ENCODE peak calls at places on chromosome 5, in nine cellular contexts. One of them, this sample, is unnamed.

GRCh38 chr5:175830586-175831300 is 40.6 kb upstream of the CPLX2 start:
- DNase-seq in left ventricle myocardium inferior: no peak
- DNase-seq in NCI-H1417: no peak
- DNase-seq in stimulated activated CD8-positive, alpha-beta memory T cell treated with anti-CD3 and anti-CD28 coated beads, Interleukin-4, amount 100 ng/mL, for 4 hours: no peak
- DNase-seq in activated CD8-positive, alpha-beta memory T cell treated with anti-CD3 and anti-CD28 coated beads for 1 hour: no peak
- DNase-seq in HEK293T: no peak
- DNase-seq in cerebellar nuclear complex: no peak
- DNase-seq in Calu3: no peak
- DNase-seq in C1 segment of cervical spinal cord: no peak
- DNase-seq in this sample: no peak

GRCh38 chr5:149355688-149356087 is 2.2 kb upstream of the PCYOX1L start:
- DNase-seq in activated CD8-positive, alpha-beta memory T cell treated with anti-CD3 and anti-CD28 coated beads for 1 hour: no peak
- DNase-seq in C1 segment of cervical spinal cord: no peak
- DNase-seq in left ventricle myocardium inferior: no peak
- DNase-seq in NCI-H1417: no peak
- DNase-seq in cerebellar nuclear complex: no peak
- DNase-seq in Calu3: no peak
- DNase-seq in HEK293T: no peak
- DNase-seq in stimulated activated CD8-positive, alpha-beta memory T cell treated with anti-CD3 and anti-CD28 coated beads, Interleukin-4, amount 100 ng/mL, for 4 hours: no peak
- DNase-seq in this sample: no peak

GRCh38 chr5:157366741-157367684 is 93.0 kb upstream of the NIPAL4 start:
- DNase-seq in NCI-H1417: no peak
- DNase-seq in stimulated activated CD8-positive, alpha-beta memory T cell treated with anti-CD3 and anti-CD28 coated beads, Interleukin-4, amount 100 ng/mL, for 4 hours: no peak
- DNase-seq in cerebellar nuclear complex: no peak
- DNase-seq in left ventricle myocardium inferior: no peak
- DNase-seq in Calu3: no peak
- DNase-seq in C1 segment of cervical spinal cord: no peak
- DNase-seq in activated CD8-positive, alpha-beta memory T cell treated with anti-CD3 and anti-CD28 coated beads for 1 hour: no peak
- DNase-seq in HEK293T: peak
- DNase-seq in this sample: peak

GRCh38 chr5:179437341-179438001 is 92.2 kb upstream of the ADAMTS2 start:
- DNase-seq in HEK293T: no peak
- DNase-seq in C1 segment of cervical spinal cord: no peak
- DNase-seq in NCI-H1417: no peak
- DNase-seq in activated CD8-positive, alpha-beta memory T cell treated with anti-CD3 and anti-CD28 coated beads for 1 hour: no peak
- DNase-seq in stimulated activated CD8-positive, alpha-beta memory T cell treated with anti-CD3 and anti-CD28 coated beads, Interleukin-4, amount 100 ng/mL, for 4 hours: no peak
- DNase-seq in cerebellar nuclear complex: no peak
- DNase-seq in left ventricle myocardium inferior: no peak
- DNase-seq in Calu3: no peak
- DNase-seq in this sample: no peak

GRCh38 chr5:88785396-88786216 is 97.4 kb downstream of the MEF2C start:
- DNase-seq in NCI-H1417: peak
- DNase-seq in left ventricle myocardium inferior: no peak
- DNase-seq in stimulated activated CD8-positive, alpha-beta memory T cell treated with anti-CD3 and anti-CD28 coated beads, Interleukin-4, amount 100 ng/mL, for 4 hours: no peak
- DNase-seq in activated CD8-positive, alpha-beta memory T cell treated with anti-CD3 and anti-CD28 coated beads for 1 hour: no peak
- DNase-seq in HEK293T: peak
- DNase-seq in C1 segment of cervical spinal cord: no peak
- DNase-seq in Calu3: peak
- DNase-seq in cerebellar nuclear complex: peak
- DNase-seq in this sample: peak

GRCh38 chr5:107486489-107486888 is 184.2 kb downstream of the EFNA5 start:
- DNase-seq in C1 segment of cervical spinal cord: no peak
- DNase-seq in stimulated activated CD8-positive, alpha-beta memory T cell treated with anti-CD3 and anti-CD28 coated beads, Interleukin-4, amount 100 ng/mL, for 4 hours: no peak
- DNase-seq in cerebellar nuclear complex: no peak
- DNase-seq in activated CD8-positive, alpha-beta memory T cell treated with anti-CD3 and anti-CD28 coated beads for 1 hour: no peak
- DNase-seq in Calu3: no peak
- DNase-seq in NCI-H1417: no peak
- DNase-seq in left ventricle myocardium inferior: no peak
- DNase-seq in HEK293T: no peak
- DNase-seq in this sample: no peak

GRCh38 chr5:158492850-158493249 is 606.9 kb downstream of the EBF1 start:
- DNase-seq in left ventricle myocardium inferior: no peak
- DNase-seq in C1 segment of cervical spinal cord: no peak
- DNase-seq in Calu3: no peak
- DNase-seq in stimulated activated CD8-positive, alpha-beta memory T cell treated with anti-CD3 and anti-CD28 coated beads, Interleukin-4, amount 100 ng/mL, for 4 hours: no peak
- DNase-seq in NCI-H1417: no peak
- DNase-seq in cerebellar nuclear complex: no peak
- DNase-seq in activated CD8-positive, alpha-beta memory T cell treated with anti-CD3 and anti-CD28 coated beads for 1 hour: no peak
- DNase-seq in HEK293T: peak
- DNase-seq in this sample: no peak

GRCh38 chr5:172564187-172564586 is 76.9 kb upstream of the NEURL1B start:
- DNase-seq in activated CD8-positive, alpha-beta memory T cell treated with anti-CD3 and anti-CD28 coated beads for 1 hour: no peak
- DNase-seq in Calu3: peak
- DNase-seq in NCI-H1417: peak
- DNase-seq in cerebellar nuclear complex: no peak
- DNase-seq in HEK293T: no peak
- DNase-seq in stimulated activated CD8-positive, alpha-beta memory T cell treated with anti-CD3 and anti-CD28 coated beads, Interleukin-4, amount 100 ng/mL, for 4 hours: no peak
- DNase-seq in C1 segment of cervical spinal cord: no peak
- DNase-seq in left ventricle myocardium inferior: no peak
- DNase-seq in this sample: no peak

GRCh38 chr5:57348376-57348775 is 134.2 kb downstream of the ACTBL2 start:
- DNase-seq in stimulated activated CD8-positive, alpha-beta memory T cell treated with anti-CD3 and anti-CD28 coated beads, Interleukin-4, amount 100 ng/mL, for 4 hours: no peak
- DNase-seq in C1 segment of cervical spinal cord: no peak
- DNase-seq in NCI-H1417: no peak
- DNase-seq in left ventricle myocardium inferior: peak
- DNase-seq in Calu3: no peak
- DNase-seq in activated CD8-positive, alpha-beta memory T cell treated with anti-CD3 and anti-CD28 coated beads for 1 hour: no peak
- DNase-seq in cerebellar nuclear complex: no peak
- DNase-seq in HEK293T: no peak
- DNase-seq in this sample: no peak

GRCh38 chr5:173742432-173742816 is 126.0 kb upstream of the BOD1 start:
- DNase-seq in cerebellar nuclear complex: no peak
- DNase-seq in left ventricle myocardium inferior: no peak
- DNase-seq in activated CD8-positive, alpha-beta memory T cell treated with anti-CD3 and anti-CD28 coated beads for 1 hour: no peak
- DNase-seq in stimulated activated CD8-positive, alpha-beta memory T cell treated with anti-CD3 and anti-CD28 coated beads, Interleukin-4, amount 100 ng/mL, for 4 hours: no peak
- DNase-seq in Calu3: no peak
- DNase-seq in HEK293T: no peak
- DNase-seq in C1 segment of cervical spinal cord: no peak
- DNase-seq in NCI-H1417: no peak
- DNase-seq in this sample: no peak

GRCh38 chr5:132629230-132629944 is 28.6 kb upstream of the IL13 start:
- DNase-seq in HEK293T: no peak
- DNase-seq in Calu3: no peak
- DNase-seq in activated CD8-positive, alpha-beta memory T cell treated with anti-CD3 and anti-CD28 coated beads for 1 hour: no peak
- DNase-seq in left ventricle myocardium inferior: no peak
- DNase-seq in stimulated activated CD8-positive, alpha-beta memory T cell treated with anti-CD3 and anti-CD28 coated beads, Interleukin-4, amount 100 ng/mL, for 4 hours: no peak
- DNase-seq in C1 segment of cervical spinal cord: no peak
- DNase-seq in NCI-H1417: no peak
- DNase-seq in cerebellar nuclear complex: no peak
- DNase-seq in this sample: no peak

GRCh38 chr5:103840600-103840999 is 278.0 kb upstream of the NUDT12 start:
- DNase-seq in left ventricle myocardium inferior: no peak
- DNase-seq in Calu3: no peak
- DNase-seq in C1 segment of cervical spinal cord: no peak
- DNase-seq in stimulated activated CD8-positive, alpha-beta memory T cell treated with anti-CD3 and anti-CD28 coated beads, Interleukin-4, amount 100 ng/mL, for 4 hours: no peak
- DNase-seq in NCI-H1417: no peak
- DNase-seq in HEK293T: no peak
- DNase-seq in activated CD8-positive, alpha-beta memory T cell treated with anti-CD3 and anti-CD28 coated beads for 1 hour: no peak
- DNase-seq in cerebellar nuclear complex: no peak
- DNase-seq in this sample: no peak

GRCh38 chr5:19018822-19019221 is 969.2 kb downstream of the CDH18 start:
- DNase-seq in stimulated activated CD8-positive, alpha-beta memory T cell treated with anti-CD3 and anti-CD28 coated beads, Interleukin-4, amount 100 ng/mL, for 4 hours: no peak
- DNase-seq in left ventricle myocardium inferior: no peak
- DNase-seq in activated CD8-positive, alpha-beta memory T cell treated with anti-CD3 and anti-CD28 coated beads for 1 hour: no peak
- DNase-seq in Calu3: peak
- DNase-seq in C1 segment of cervical spinal cord: no peak
- DNase-seq in cerebellar nuclear complex: no peak
- DNase-seq in HEK293T: peak
- DNase-seq in NCI-H1417: no peak
- DNase-seq in this sample: no peak

GRCh38 chr5:132104561-132104960 is 31.0 kb downstream of the CSF2 start:
- DNase-seq in C1 segment of cervical spinal cord: no peak
- DNase-seq in Calu3: no peak
- DNase-seq in cerebellar nuclear complex: no peak
- DNase-seq in left ventricle myocardium inferior: no peak
- DNase-seq in NCI-H1417: no peak
- DNase-seq in HEK293T: no peak
- DNase-seq in stimulated activated CD8-positive, alpha-beta memory T cell treated with anti-CD3 and anti-CD28 coated beads, Interleukin-4, amount 100 ng/mL, for 4 hours: no peak
- DNase-seq in activated CD8-positive, alpha-beta memory T cell treated with anti-CD3 and anti-CD28 coated beads for 1 hour: no peak
- DNase-seq in this sample: no peak

GRCh38 chr5:84830265-84830664 is 445.6 kb upstream of the EDIL3 start:
- DNase-seq in Calu3: no peak
- DNase-seq in activated CD8-positive, alpha-beta memory T cell treated with anti-CD3 and anti-CD28 coated beads for 1 hour: no peak
- DNase-seq in left ventricle myocardium inferior: no peak
- DNase-seq in stimulated activated CD8-positive, alpha-beta memory T cell treated with anti-CD3 and anti-CD28 coated beads, Interleukin-4, amount 100 ng/mL, for 4 hours: no peak
- DNase-seq in C1 segment of cervical spinal cord: no peak
- DNase-seq in cerebellar nuclear complex: no peak
- DNase-seq in NCI-H1417: no peak
- DNase-seq in HEK293T: no peak
- DNase-seq in this sample: no peak

GRCh38 chr5:92641031-92641962 is 939.7 kb downstream of the NR2F1-AS1 start:
- DNase-seq in C1 segment of cervical spinal cord: no peak
- DNase-seq in HEK293T: peak
- DNase-seq in activated CD8-positive, alpha-beta memory T cell treated with anti-CD3 and anti-CD28 coated beads for 1 hour: no peak
- DNase-seq in stimulated activated CD8-positive, alpha-beta memory T cell treated with anti-CD3 and anti-CD28 coated beads, Interleukin-4, amount 100 ng/mL, for 4 hours: no peak
- DNase-seq in cerebellar nuclear complex: no peak
- DNase-seq in left ventricle myocardium inferior: no peak
- DNase-seq in Calu3: peak
- DNase-seq in NCI-H1417: peak
- DNase-seq in this sample: peak

GRCh38 chr5:64557911-64558310 is 52.1 kb downstream of the RGS7BP start:
- DNase-seq in Calu3: no peak
- DNase-seq in HEK293T: no peak
- DNase-seq in left ventricle myocardium inferior: no peak
- DNase-seq in stimulated activated CD8-positive, alpha-beta memory T cell treated with anti-CD3 and anti-CD28 coated beads, Interleukin-4, amount 100 ng/mL, for 4 hours: no peak
- DNase-seq in activated CD8-positive, alpha-beta memory T cell treated with anti-CD3 and anti-CD28 coated beads for 1 hour: no peak
- DNase-seq in cerebellar nuclear complex: no peak
- DNase-seq in C1 segment of cervical spinal cord: no peak
- DNase-seq in NCI-H1417: no peak
- DNase-seq in this sample: no peak

GRCh38 chr5:51684794-51685355 is 301.6 kb downstream of the ISL1 start:
- DNase-seq in left ventricle myocardium inferior: no peak
- DNase-seq in NCI-H1417: no peak
- DNase-seq in HEK293T: no peak
- DNase-seq in activated CD8-positive, alpha-beta memory T cell treated with anti-CD3 and anti-CD28 coated beads for 1 hour: no peak
- DNase-seq in Calu3: no peak
- DNase-seq in C1 segment of cervical spinal cord: no peak
- DNase-seq in cerebellar nuclear complex: no peak
- DNase-seq in stimulated activated CD8-positive, alpha-beta memory T cell treated with anti-CD3 and anti-CD28 coated beads, Interleukin-4, amount 100 ng/mL, for 4 hours: no peak
- DNase-seq in this sample: no peak

GRCh38 chr5:133994297-133994989 is 10.3 kb downstream of the VDAC1 start:
- DNase-seq in cerebellar nuclear complex: no peak
- DNase-seq in activated CD8-positive, alpha-beta memory T cell treated with anti-CD3 and anti-CD28 coated beads for 1 hour: no peak
- DNase-seq in NCI-H1417: no peak
- DNase-seq in HEK293T: no peak
- DNase-seq in stimulated activated CD8-positive, alpha-beta memory T cell treated with anti-CD3 and anti-CD28 coated beads, Interleukin-4, amount 100 ng/mL, for 4 hours: no peak
- DNase-seq in C1 segment of cervical spinal cord: no peak
- DNase-seq in Calu3: no peak
- DNase-seq in left ventricle myocardium inferior: no peak
- DNase-seq in this sample: no peak

GRCh38 chr5:86977185-86977584 is 290.5 kb upstream of the RASA1 start:
- DNase-seq in stimulated activated CD8-positive, alpha-beta memory T cell treated with anti-CD3 and anti-CD28 coated beads, Interleukin-4, amount 100 ng/mL, for 4 hours: no peak
- DNase-seq in left ventricle myocardium inferior: no peak
- DNase-seq in Calu3: no peak
- DNase-seq in cerebellar nuclear complex: no peak
- DNase-seq in NCI-H1417: no peak
- DNase-seq in HEK293T: no peak
- DNase-seq in activated CD8-positive, alpha-beta memory T cell treated with anti-CD3 and anti-CD28 coated beads for 1 hour: no peak
- DNase-seq in C1 segment of cervical spinal cord: no peak
- DNase-seq in this sample: no peak

GRCh38 chr5:177371705-177372533 is 12.3 kb upstream of the SLC34A1 start:
- DNase-seq in HEK293T: no peak
- DNase-seq in NCI-H1417: no peak
- DNase-seq in activated CD8-positive, alpha-beta memory T cell treated with anti-CD3 and anti-CD28 coated beads for 1 hour: no peak
- DNase-seq in stimulated activated CD8-positive, alpha-beta memory T cell treated with anti-CD3 and anti-CD28 coated beads, Interleukin-4, amount 100 ng/mL, for 4 hours: no peak
- DNase-seq in cerebellar nuclear complex: no peak
- DNase-seq in Calu3: no peak
- DNase-seq in left ventricle myocardium inferior: no peak
- DNase-seq in C1 segment of cervical spinal cord: no peak
- DNase-seq in this sample: no peak

GRCh38 chr5:53170748-53171349 is 61.3 kb upstream of the MOCS2 start:
- DNase-seq in Calu3: peak
- DNase-seq in C1 segment of cervical spinal cord: no peak
- DNase-seq in NCI-H1417: peak
- DNase-seq in activated CD8-positive, alpha-beta memory T cell treated with anti-CD3 and anti-CD28 coated beads for 1 hour: no peak
- DNase-seq in stimulated activated CD8-positive, alpha-beta memory T cell treated with anti-CD3 and anti-CD28 coated beads, Interleukin-4, amount 100 ng/mL, for 4 hours: no peak
- DNase-seq in HEK293T: peak
- DNase-seq in left ventricle myocardium inferior: no peak
- DNase-seq in cerebellar nuclear complex: no peak
- DNase-seq in this sample: no peak

GRCh38 chr5:147093138-147093537 is 141.7 kb upstream of the STK32A start:
- DNase-seq in C1 segment of cervical spinal cord: no peak
- DNase-seq in HEK293T: no peak
- DNase-seq in Calu3: no peak
- DNase-seq in left ventricle myocardium inferior: no peak
- DNase-seq in NCI-H1417: no peak
- DNase-seq in cerebellar nuclear complex: no peak
- DNase-seq in activated CD8-positive, alpha-beta memory T cell treated with anti-CD3 and anti-CD28 coated beads for 1 hour: no peak
- DNase-seq in stimulated activated CD8-positive, alpha-beta memory T cell treated with anti-CD3 and anti-CD28 coated beads, Interleukin-4, amount 100 ng/mL, for 4 hours: no peak
- DNase-seq in this sample: no peak

GRCh38 chr5:150525163-150525562 is 17.2 kb downstream of the NDST1 start:
- DNase-seq in NCI-H1417: no peak
- DNase-seq in activated CD8-positive, alpha-beta memory T cell treated with anti-CD3 and anti-CD28 coated beads for 1 hour: no peak
- DNase-seq in HEK293T: no peak
- DNase-seq in C1 segment of cervical spinal cord: no peak
- DNase-seq in stimulated activated CD8-positive, alpha-beta memory T cell treated with anti-CD3 and anti-CD28 coated beads, Interleukin-4, amount 100 ng/mL, for 4 hours: no peak
- DNase-seq in Calu3: no peak
- DNase-seq in left ventricle myocardium inferior: no peak
- DNase-seq in cerebellar nuclear complex: no peak
- DNase-seq in this sample: no peak

GRCh38 chr5:23257656-23258055 is 249.8 kb upstream of the PRDM9 start:
- DNase-seq in NCI-H1417: no peak
- DNase-seq in Calu3: no peak
- DNase-seq in cerebellar nuclear complex: no peak
- DNase-seq in activated CD8-positive, alpha-beta memory T cell treated with anti-CD3 and anti-CD28 coated beads for 1 hour: no peak
- DNase-seq in HEK293T: no peak
- DNase-seq in left ventricle myocardium inferior: no peak
- DNase-seq in C1 segment of cervical spinal cord: no peak
- DNase-seq in stimulated activated CD8-positive, alpha-beta memory T cell treated with anti-CD3 and anti-CD28 coated beads, Interleukin-4, amount 100 ng/mL, for 4 hours: no peak
- DNase-seq in this sample: no peak

GRCh38 chr5:55520117-55520829 is 14.5 kb downstream of the PLPP1 start:
- DNase-seq in HEK293T: no peak
- DNase-seq in C1 segment of cervical spinal cord: no peak
- DNase-seq in Calu3: no peak
- DNase-seq in stimulated activated CD8-positive, alpha-beta memory T cell treated with anti-CD3 and anti-CD28 coated beads, Interleukin-4, amount 100 ng/mL, for 4 hours: no peak
- DNase-seq in NCI-H1417: no peak
- DNase-seq in left ventricle myocardium inferior: no peak
- DNase-seq in cerebellar nuclear complex: no peak
- DNase-seq in activated CD8-positive, alpha-beta memory T cell treated with anti-CD3 and anti-CD28 coated beads for 1 hour: no peak
- DNase-seq in this sample: no peak

GRCh38 chr5:59766394-59766793 is 127.1 kb downstream of the PDE4D start:
- DNase-seq in C1 segment of cervical spinal cord: no peak
- DNase-seq in activated CD8-positive, alpha-beta memory T cell treated with anti-CD3 and anti-CD28 coated beads for 1 hour: no peak
- DNase-seq in NCI-H1417: no peak
- DNase-seq in left ventricle myocardium inferior: no peak
- DNase-seq in HEK293T: no peak
- DNase-seq in cerebellar nuclear complex: no peak
- DNase-seq in stimulated activated CD8-positive, alpha-beta memory T cell treated with anti-CD3 and anti-CD28 coated beads, Interleukin-4, amount 100 ng/mL, for 4 hours: no peak
- DNase-seq in Calu3: peak
- DNase-seq in this sample: no peak

GRCh38 chr5:68405026-68405684 is 189.6 kb downstream of the PIK3R1 start:
- DNase-seq in NCI-H1417: no peak
- DNase-seq in C1 segment of cervical spinal cord: no peak
- DNase-seq in activated CD8-positive, alpha-beta memory T cell treated with anti-CD3 and anti-CD28 coated beads for 1 hour: no peak
- DNase-seq in left ventricle myocardium inferior: no peak
- DNase-seq in stimulated activated CD8-positive, alpha-beta memory T cell treated with anti-CD3 and anti-CD28 coated beads, Interleukin-4, amount 100 ng/mL, for 4 hours: no peak
- DNase-seq in Calu3: peak
- DNase-seq in HEK293T: no peak
- DNase-seq in cerebellar nuclear complex: no peak
- DNase-seq in this sample: no peak

GRCh38 chr5:82159014-82159413 is 119.1 kb downstream of the RPS23 start:
- DNase-seq in cerebellar nuclear complex: no peak
- DNase-seq in HEK293T: no peak
- DNase-seq in activated CD8-positive, alpha-beta memory T cell treated with anti-CD3 and anti-CD28 coated beads for 1 hour: no peak
- DNase-seq in C1 segment of cervical spinal cord: no peak
- DNase-seq in left ventricle myocardium inferior: no peak
- DNase-seq in Calu3: no peak
- DNase-seq in stimulated activated CD8-positive, alpha-beta memory T cell treated with anti-CD3 and anti-CD28 coated beads, Interleukin-4, amount 100 ng/mL, for 4 hours: no peak
- DNase-seq in NCI-H1417: no peak
- DNase-seq in this sample: no peak

GRCh38 chr5:107476783-107477182 is 194.0 kb downstream of the EFNA5 start:
- DNase-seq in Calu3: peak
- DNase-seq in left ventricle myocardium inferior: no peak
- DNase-seq in NCI-H1417: no peak
- DNase-seq in activated CD8-positive, alpha-beta memory T cell treated with anti-CD3 and anti-CD28 coated beads for 1 hour: no peak
- DNase-seq in C1 segment of cervical spinal cord: no peak
- DNase-seq in HEK293T: no peak
- DNase-seq in cerebellar nuclear complex: no peak
- DNase-seq in stimulated activated CD8-positive, alpha-beta memory T cell treated with anti-CD3 and anti-CD28 coated beads, Interleukin-4, amount 100 ng/mL, for 4 hours: no peak
- DNase-seq in this sample: no peak

GRCh38 chr5:139903805-139904565 is 108.4 kb downstream of the PSD2 start:
- DNase-seq in HEK293T: peak
- DNase-seq in stimulated activated CD8-positive, alpha-beta memory T cell treated with anti-CD3 and anti-CD28 coated beads, Interleukin-4, amount 100 ng/mL, for 4 hours: no peak
- DNase-seq in C1 segment of cervical spinal cord: no peak
- DNase-seq in left ventricle myocardium inferior: no peak
- DNase-seq in cerebellar nuclear complex: no peak
- DNase-seq in Calu3: peak
- DNase-seq in activated CD8-positive, alpha-beta memory T cell treated with anti-CD3 and anti-CD28 coated beads for 1 hour: no peak
- DNase-seq in NCI-H1417: peak
- DNase-seq in this sample: no peak